ENCODE peak calls at places on chromosomes 13 and 19, in five cellular contexts. K is PC-3, O is GM23248, T is GM23338, S is hepatocyte. E is an unnamed sample. For H3K27me3, the result is how much of the 10 kb centered on the place peaks cover.

GRCh38 chr19:34220472-34221063 is 33.8 kb upstream of the GARRE1 start:
- DNase-seq in K (peak), S (peak), O (peak), T (peak), E (peak)

GRCh38 chr19:44848036-44848804 is 2.1 kb downstream of the NECTIN2 start:
- DNase-seq in S (peak), T (peak), K (peak), O (peak), E (peak)

GRCh38 chr19:15285896-15286591 is 46.3 kb downstream of the BRD4 start:
- DNase-seq in K (no peak), S (no peak), T (peak), O (no peak), E (peak)

GRCh38 chr13:99258210-99258860 is at the start of gene GPR18:
- DNase-seq in K (no peak), S (no peak), T (no peak), O (no peak), E (no peak)

GRCh38 chr13:47332149-47332548 is 435.3 kb upstream of the HTR2A start:
- DNase-seq in T (no peak), O (peak), K (peak), S (no peak), E (no peak)

GRCh38 chr19:869245-870177 is 10.0 kb downstream of the CFD start:
- DNase-seq in O (peak), T (no peak), K (peak), S (peak), E (no peak)

GRCh38 chr19:16828990-16829821 is at the start of gene SIN3B:
- DNase-seq in T (peak), K (peak), S (peak), O (peak), E (peak)

GRCh38 chr19:33186835-33187540 is 7.1 kb upstream of the LRP3 start:
- DNase-seq in S (no peak), K (no peak), T (no peak), O (no peak), E (no peak)

GRCh38 chr13:84651288-84651687 is 769.0 kb upstream of the SLITRK1 start:
- DNase-seq in S (peak), T (no peak), O (peak), K (peak), E (no peak)

GRCh38 chr13:48902421-48902820 is 73.3 kb upstream of the FNDC3A start:
- DNase-seq in T (peak), S (peak), O (peak), K (peak), E (peak)

GRCh38 chr13:60332682-60333081 is 64.3 kb upstream of the TDRD3 start:
- DNase-seq in O (no peak), K (no peak), T (no peak), S (no peak), E (no peak)

GRCh38 chr19:51026554-51026831 is at the start of gene KLK11:
- DNase-seq in T (no peak), K (peak), O (no peak), S (no peak), E (no peak)

GRCh38 chr19:52638601-52639000 is 446 bp upstream of the ZNF83 start:
- DNase-seq in O (peak), T (peak), K (no peak), S (peak), E (no peak)

GRCh38 chr19:29614046-29614445 is 8.0 kb downstream of the POP4 start:
- DNase-seq in T (no peak), S (no peak), K (no peak), O (no peak), E (no peak)

GRCh38 chr19:58000677-58001076 is 1.9 kb downstream of the ZNF606 start:
- DNase-seq in O (no peak), K (no peak), S (no peak), T (no peak), E (no peak)

GRCh38 chr13:29926077-29926476 is 75.7 kb upstream of the UBL3 start:
- DNase-seq in O (no peak), T (no peak), S (no peak), K (no peak), E (no peak)

GRCh38 chr13:46949211-46949610 is 52.4 kb upstream of the HTR2A start:
- DNase-seq in O (no peak), S (no peak), K (peak), T (no peak), E (no peak)

DNA sequence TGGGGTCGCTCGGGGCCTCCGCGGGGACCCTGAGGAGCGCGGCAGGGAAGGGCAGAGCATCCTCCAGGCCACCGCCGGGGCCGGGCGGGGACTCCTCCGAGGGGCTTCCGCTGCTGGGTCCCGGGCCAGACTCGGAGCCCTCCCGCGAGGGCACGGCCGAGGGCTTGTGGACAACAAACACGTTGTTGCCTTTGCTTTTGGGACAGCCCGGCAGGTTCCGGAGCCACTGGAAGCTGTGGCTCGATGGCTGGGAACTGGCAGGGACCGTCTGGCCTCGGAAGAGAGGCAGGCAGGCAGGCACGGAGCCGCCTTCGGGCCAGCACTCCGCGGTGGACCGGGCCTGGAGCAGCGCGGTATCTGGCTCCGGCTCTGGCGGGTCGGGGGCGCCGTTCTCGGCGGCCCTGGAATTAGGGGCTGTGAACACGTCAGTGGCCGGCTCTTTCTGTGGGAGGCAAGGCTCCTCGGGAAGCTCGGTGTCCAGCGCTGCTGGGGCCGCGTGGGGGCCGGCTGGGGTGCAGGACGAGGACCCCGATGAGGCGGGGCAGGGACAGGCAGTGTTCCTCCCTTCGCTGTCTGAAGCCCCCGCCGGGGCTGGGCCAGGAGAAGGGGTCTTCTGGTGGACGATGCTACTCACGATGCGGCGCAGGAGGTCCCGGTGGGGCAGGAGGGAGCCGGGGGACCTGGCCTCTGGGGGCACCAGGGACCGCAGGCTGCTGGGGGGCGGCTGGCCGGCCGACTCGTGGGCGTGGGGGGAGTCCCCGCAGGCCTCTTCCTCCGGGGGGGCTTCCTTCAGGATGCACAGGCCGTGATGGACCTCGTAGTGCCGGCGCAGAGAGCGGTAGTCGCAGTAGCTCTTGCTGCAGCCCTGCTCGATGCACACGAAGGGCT is 27.6 kb downstream of the ZNF541 start:
- DNase-seq in S (no peak), T (peak), K (no peak), O (no peak), E (no peak)
- TF ChIP-seq EZH2 in S (no peak), T (no peak), K (no peak), O (no peak), E (no peak)

GRCh38 chr13:103556681-103557080 is 490.5 kb upstream of the SLC10A2 start:
- DNase-seq in O (no peak), T (no peak), S (no peak), K (no peak), E (no peak)
- TF ChIP-seq EZH2phosphoT487 in O (no peak), T (no peak), S (no peak), K (no peak), E (no peak)

DNA sequence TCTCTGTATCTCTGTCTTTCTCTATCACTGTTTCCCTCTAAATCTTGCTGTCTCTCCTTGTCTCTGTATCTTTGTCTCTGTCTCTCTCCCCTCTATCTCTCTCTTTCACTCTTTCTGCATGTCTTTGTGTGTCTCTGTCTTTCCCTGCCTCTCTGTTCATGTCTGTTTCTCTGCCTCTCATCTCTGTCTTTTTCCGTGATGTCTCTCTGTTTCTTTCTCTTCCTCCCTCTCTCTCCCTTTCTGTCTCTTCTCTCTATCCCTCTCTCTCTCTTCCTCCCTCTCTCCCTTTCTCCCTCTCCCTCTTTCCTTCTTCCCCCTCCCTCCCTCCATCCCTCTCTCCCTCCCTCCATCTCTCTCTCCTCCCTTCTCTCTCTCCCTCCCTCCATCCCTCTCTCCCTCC is 56.7 kb upstream of the NFIC start:
- DNase-seq in K (no peak), T (no peak), O (no peak), S (no peak), E (no peak)
- H3K27me3 ChIP-seq in K (under half), T (under half), O (under half), S (under half), E (half or more)

DNA sequence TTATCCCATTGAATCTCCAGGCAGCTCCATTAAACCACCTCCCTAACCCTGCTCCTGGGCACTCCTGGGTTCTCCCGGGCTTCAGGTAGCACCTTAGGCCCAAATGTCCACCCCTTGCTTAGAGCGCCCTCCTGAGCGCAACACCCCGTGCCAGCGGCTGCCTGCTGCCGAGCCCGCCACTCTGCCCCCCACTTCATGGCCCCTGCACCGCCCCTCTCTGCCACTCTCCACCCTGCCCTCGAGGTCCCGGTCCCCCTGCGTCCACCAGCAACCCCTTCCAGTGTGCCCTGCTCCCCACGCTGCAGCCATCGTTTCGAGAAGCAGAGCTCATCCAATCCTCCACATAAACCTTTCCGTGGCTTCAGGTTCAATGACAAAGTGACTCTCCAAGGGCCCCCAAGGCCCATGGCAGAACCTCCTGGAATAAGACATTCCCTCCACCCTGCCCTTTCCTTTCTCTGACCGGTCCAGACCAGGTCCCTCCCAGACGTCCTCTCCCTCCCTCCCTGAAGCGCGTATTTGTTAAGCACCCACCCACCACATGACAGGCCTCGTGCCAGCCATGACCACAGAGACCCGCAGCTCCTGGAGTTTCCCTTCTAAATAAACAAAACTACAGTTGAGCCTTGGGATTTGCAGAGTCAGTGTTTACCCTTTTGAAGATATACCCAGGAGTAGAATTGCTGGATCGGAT is 66.6 kb downstream of the ARHGEF18 start:
- DNase-seq in K (no peak), S (peak), O (no peak), T (peak), E (no peak)
- TF ChIP-seq EZH2 in K (no peak), S (no peak), O (no peak), T (no peak), E (no peak)

GRCh38 chr13:90382425-90382824 is 965.1 kb upstream of the MIR17HG start:
- DNase-seq in K (no peak), O (no peak), T (no peak), S (no peak), E (no peak)
- TF ChIP-seq EZH2phosphoT487 in K (no peak), O (no peak), T (no peak), S (no peak), E (no peak)

GRCh38 chr13:94710081-94710809 is 2.1 kb downstream of the SOX21 start:
- DNase-seq in S (no peak), K (peak), O (no peak), T (peak), E (peak)
- H3K27me3 ChIP-seq in S (half or more), K (under half), O (half or more), T (half or more), E (under half)

DNA sequence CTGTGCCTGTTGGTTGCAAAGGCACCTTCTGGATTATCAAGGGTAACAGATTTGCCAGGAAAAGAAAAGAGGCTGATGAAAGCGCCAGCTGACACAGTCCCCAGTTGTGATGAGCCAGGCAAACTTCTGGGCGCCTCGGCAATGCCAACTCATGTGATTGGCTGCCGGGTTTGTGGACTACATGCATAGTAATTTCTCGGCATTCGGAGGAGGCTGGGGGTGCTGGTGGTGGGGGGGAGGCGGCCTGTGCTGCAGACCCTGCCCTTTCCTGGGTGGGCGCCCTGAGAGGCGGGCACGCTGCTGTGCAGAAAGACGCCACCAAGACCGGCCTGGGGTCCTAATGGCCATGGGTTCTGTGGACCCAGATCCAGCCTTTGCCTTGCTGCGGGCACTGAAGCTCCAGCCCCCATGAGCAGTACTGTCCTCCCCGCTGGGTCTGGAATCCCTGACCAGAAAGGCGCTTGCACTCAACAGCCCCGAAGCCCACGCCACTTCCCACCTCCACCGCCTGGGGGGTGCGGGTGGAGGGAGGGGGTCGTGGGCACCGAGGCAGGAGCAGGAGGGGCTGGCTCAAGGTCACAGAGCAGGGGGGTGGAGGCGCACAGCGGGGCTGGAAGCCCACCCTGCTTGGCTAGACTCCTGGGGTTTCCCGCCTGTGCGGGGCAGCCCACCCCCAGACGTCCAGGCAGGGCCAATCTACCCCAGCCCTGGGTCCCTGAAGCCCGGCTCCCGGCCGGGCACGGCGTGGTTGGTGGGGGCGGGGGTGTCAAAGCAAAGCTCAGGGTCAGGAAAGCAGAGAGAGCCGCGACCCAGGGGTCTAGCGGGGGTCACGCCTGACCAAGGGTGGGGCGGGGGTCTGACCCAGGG is 1.0 kb downstream of the DIRAS1 start:
- DNase-seq in O (peak), S (no peak), T (peak), K (no peak), E (peak)
- TF ChIP-seq EZH2 in O (no peak), S (peak), T (no peak), K (no peak), E (peak)

GRCh38 chr13:25084101-25084500 is 11.8 kb upstream of the PABPC3 start:
- DNase-seq in T (no peak), O (no peak), K (no peak), S (no peak), E (no peak)

GRCh38 chr13:25080773-25081172 is 15.2 kb upstream of the PABPC3 start:
- DNase-seq in S (no peak), K (no peak), T (no peak), O (no peak), E (no peak)

GRCh38 chr13:25088562-25089221 is 7.2 kb upstream of the PABPC3 start:
- DNase-seq in O (no peak), T (no peak), S (no peak), K (no peak), E (no peak)

GRCh38 chr13:25085125-25085742 is 10.7 kb upstream of the PABPC3 start:
- DNase-seq in S (peak), T (peak), O (peak), K (peak), E (peak)
- TF ChIP-seq EZH2phosphoT487 in S (no peak), T (no peak), O (no peak), K (no peak), E (no peak)

GRCh38 chr19:41457241-41457640 is 14.3 kb downstream of the ERICH4 start:
- DNase-seq in T (no peak), K (no peak), O (no peak), S (no peak), E (no peak)

GRCh38 chr19:41452584-41453275 is 9.8 kb downstream of the ERICH4 start:
- DNase-seq in K (no peak), T (no peak), S (no peak), O (no peak), E (no peak)

GRCh38 chr19:41456342-41456918 is 13.5 kb downstream of the ERICH4 start:
- DNase-seq in O (peak), K (no peak), T (no peak), S (no peak), E (no peak)
- H3K27me3 ChIP-seq in O (under half), K (under half), T (under half), S (under half), E (under half)